ENCODE peak calls at places on chromosomes 3 and 15, in ten cellular contexts. E is neuronal stem cell; H is CD8-positive, alpha-beta T cell; C is SK-N-SH; K is fibroblast of lung; W is kidney; F is ovary; X is heart left ventricle; V is body of pancreas; L is breast epithelium. U is an unnamed sample. For H3K4me1, the result is how much of the 10 kb centered on the place peaks cover.

GRCh38 chr3:185998136-185998535 is 60.3 kb upstream of the TRA2B start:
- DNase-seq in H (no peak), W (no peak), V (no peak), F (no peak), K (no peak), L (no peak), C (no peak), X (no peak), E (no peak), U (no peak)

GRCh38 chr3:152241142-152242067 is 27.3 kb upstream of the MBNL1 start:
- DNase-seq in F (no peak), V (no peak), K (no peak), L (no peak), H (no peak), C (no peak), E (no peak), W (no peak), X (no peak), U (no peak)

GRCh38 chr15:91852741-91853500 is 587 bp upstream of the SLCO3A1 start:
- DNase-seq in H (peak), L (peak), E (peak), X (peak), V (peak), K (peak), C (peak), W (peak), F (peak), U (peak)

GRCh38 chr3:48065035-48065434 is 48.8 kb upstream of the MAP4 start:
- DNase-seq in L (no peak), C (no peak), K (no peak), X (no peak), W (no peak), V (no peak), H (no peak), F (no peak), E (no peak), U (no peak)

GRCh38 chr3:174417568-174417967 is 441.6 kb upstream of the NAALADL2 start:
- DNase-seq in H (no peak), C (no peak), L (no peak), W (no peak), F (no peak), E (no peak), X (no peak), K (no peak), V (no peak), U (no peak)

GRCh38 chr15:78070049-78070698 is 7.3 kb downstream of the TBC1D2B start:
- DNase-seq in E (no peak), F (no peak), V (no peak), W (no peak), K (no peak), H (no peak), L (no peak), C (no peak), X (no peak), U (no peak)

GRCh38 chr15:48794697-48795134 is 16.2 kb downstream of the CEP152 start:
- DNase-seq in W (no peak), X (no peak), C (no peak), V (no peak), F (no peak), K (no peak), H (no peak), L (no peak), E (no peak), U (no peak)

GRCh38 chr3:64176461-64176996 is 48.7 kb downstream of the PRICKLE2 start:
- DNase-seq in X (no peak), K (no peak), E (no peak), W (no peak), V (no peak), H (no peak), L (no peak), C (no peak), F (no peak), U (no peak)

GRCh38 chr3:71356272-71356671 is 227.3 kb downstream of the FOXP1 start:
- DNase-seq in E (no peak), W (no peak), L (no peak), C (no peak), F (no peak), H (no peak), X (no peak), K (no peak), V (no peak), U (no peak)

GRCh38 chr15:21261965-21262850 is 178.1 kb downstream of the POTEB3 start:
- DNase-seq in K (no peak), W (peak), F (peak), L (no peak), C (peak), H (no peak), X (peak), V (peak), E (no peak), U (no peak)

GRCh38 chr3:45994661-45995369 is 809 bp downstream of the FYCO1 start:
- DNase-seq in X (no peak), W (no peak), K (no peak), L (no peak), V (peak), H (peak), C (peak), E (no peak), F (no peak), U (no peak)

DNA sequence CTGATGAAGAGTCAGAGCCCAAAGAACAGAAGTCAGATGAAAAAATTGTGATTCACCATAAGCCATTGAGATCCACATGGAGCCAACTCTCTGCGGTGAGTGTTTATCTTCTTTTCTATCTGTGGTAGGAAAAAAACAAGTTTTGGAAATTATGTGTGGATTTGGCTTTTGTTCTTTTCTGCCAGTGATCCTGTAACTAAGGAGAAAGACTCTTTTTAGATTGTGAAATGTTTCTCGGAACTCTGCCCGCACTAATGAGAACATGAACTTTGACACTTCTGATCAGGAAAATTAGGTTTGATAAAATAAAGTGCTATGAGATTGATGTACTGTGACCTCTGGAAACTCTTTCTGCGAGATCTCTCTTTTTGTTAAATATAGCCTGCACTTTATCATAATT is 8.4 kb downstream of the ARHGEF26 start:
- DNase-seq in L (no peak), H (no peak), C (no peak), W (no peak), E (no peak), V (no peak), K (peak), F (no peak), X (no peak), U (no peak)
- H3K27ac ChIP-seq in L (no peak), H (no peak), C (no peak), W (no peak), E (no peak), V (no peak), K (no peak), F (no peak), X (no peak), U (no peak)

GRCh38 chr3:20046556-20046955 is 6.3 kb downstream of the KAT2B start:
- DNase-seq in C (no peak), H (no peak), V (no peak), K (no peak), W (no peak), L (no peak), F (no peak), E (no peak), X (no peak), U (no peak)

GRCh38 chr3:20049275-20049674 is 9.0 kb downstream of the KAT2B start:
- DNase-seq in E (no peak), V (no peak), C (no peak), H (no peak), K (no peak), X (no peak), L (no peak), F (no peak), W (no peak), U (no peak)

GRCh38 chr3:20047341-20047779 is 7.1 kb downstream of the KAT2B start:
- DNase-seq in K (no peak), C (no peak), F (no peak), E (no peak), X (no peak), H (no peak), V (no peak), W (no peak), L (no peak), U (no peak)

GRCh38 chr3:20051123-20051806 is 11.0 kb downstream of the KAT2B start:
- DNase-seq in F (no peak), V (no peak), K (no peak), E (no peak), W (no peak), H (no peak), C (no peak), X (no peak), L (no peak), U (no peak)

DNA sequence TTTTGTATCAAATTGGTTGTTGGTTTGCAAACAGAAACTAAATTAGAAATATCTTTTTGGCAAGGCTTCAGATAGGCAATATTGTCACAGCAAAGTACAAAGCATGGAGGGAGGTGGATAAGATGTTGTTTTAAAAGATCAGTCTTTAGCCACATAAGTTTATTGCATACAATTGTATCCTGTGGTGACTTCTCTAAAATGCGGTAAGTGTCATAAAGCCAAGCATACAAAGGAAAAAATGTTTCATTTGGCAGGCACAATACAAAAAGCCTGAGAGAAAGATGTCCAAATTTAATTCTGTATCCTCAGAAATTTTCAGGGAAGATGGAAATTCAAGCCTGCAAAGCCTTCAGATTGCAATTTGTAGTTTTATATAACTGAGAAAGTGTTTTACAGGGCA is 7.7 kb downstream of the KAT2B start:
- DNase-seq in E (no peak), W (no peak), K (no peak), X (no peak), C (no peak), F (no peak), V (no peak), H (no peak), L (no peak), U (no peak)
- H3K4me1 ChIP-seq in E (under half), W (under half), K (under half), X (under half), C (under half), F (under half), V (under half), H (under half), L (under half), U (under half)

GRCh38 chr3:143608966-143609365 is 239.3 kb downstream of the SLC9A9 start:
- DNase-seq in X (no peak), H (no peak), L (no peak), W (no peak), F (no peak), E (no peak), K (peak), C (no peak), V (no peak), U (no peak)
- H3K27ac ChIP-seq in X (no peak), H (no peak), L (no peak), W (no peak), F (no peak), E (no peak), K (no peak), C (no peak), V (no peak), U (no peak)

DNA sequence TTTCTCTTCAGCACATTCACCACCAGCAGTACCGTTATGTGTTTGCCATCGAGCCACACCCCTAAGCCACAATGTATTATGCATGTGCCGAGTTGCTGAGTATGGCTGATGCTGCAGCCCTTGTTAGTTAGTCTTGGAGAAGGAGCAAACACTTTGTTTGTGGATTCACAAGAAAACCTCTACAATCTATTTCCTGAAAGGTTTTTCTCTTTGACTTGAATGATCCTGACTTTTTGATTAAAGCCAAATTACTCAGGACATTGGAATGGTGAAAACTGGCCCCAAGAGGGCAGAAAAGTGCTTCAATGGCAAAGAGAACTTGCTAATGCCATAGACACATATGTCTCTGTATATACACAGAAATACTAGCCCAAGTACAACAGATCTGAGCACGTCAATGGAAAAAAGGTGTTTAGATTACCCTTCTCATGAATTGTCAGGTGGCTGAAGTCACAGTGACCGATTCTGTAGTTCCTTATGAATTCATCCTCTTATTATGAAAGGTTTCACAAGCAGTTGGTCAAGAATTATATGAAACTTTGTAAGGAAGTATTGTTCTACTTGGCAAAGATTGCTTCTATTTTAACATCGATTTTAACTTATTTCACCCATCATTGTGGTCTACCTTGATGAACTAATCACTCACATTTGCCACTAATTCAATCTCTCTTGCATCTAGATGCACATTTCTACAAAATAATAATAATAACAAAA is 103.0 kb downstream of the P3H2 start:
- DNase-seq in K (peak), X (no peak), W (no peak), E (no peak), C (peak), L (no peak), F (peak), H (no peak), V (peak), U (no peak)
- H3K4me1 ChIP-seq in K (under half), X (under half), W (under half), E (under half), C (under half), L (under half), F (under half), H (under half), V (under half), U (under half)

GRCh38 chr3:149198611-149199010 is 23.0 kb downstream of the CP start:
- DNase-seq in K (no peak), F (no peak), L (no peak), E (peak), H (no peak), X (no peak), V (no peak), C (no peak), W (no peak), U (no peak)
- H3K27ac ChIP-seq in K (no peak), F (no peak), L (no peak), E (peak), H (no peak), X (no peak), V (no peak), C (no peak), W (no peak), U (no peak)

GRCh38 chr15:67110958-67111864 is 45.8 kb downstream of the SMAD3 start:
- DNase-seq in X (peak), W (no peak), H (no peak), E (no peak), C (no peak), L (no peak), V (no peak), K (no peak), F (no peak), U (no peak)
- H3K4me1 ChIP-seq in X (under half), W (under half), H (half or more), E (under half), C (under half), L (under half), V (half or more), K (half or more), F (under half), U (under half)

DNA sequence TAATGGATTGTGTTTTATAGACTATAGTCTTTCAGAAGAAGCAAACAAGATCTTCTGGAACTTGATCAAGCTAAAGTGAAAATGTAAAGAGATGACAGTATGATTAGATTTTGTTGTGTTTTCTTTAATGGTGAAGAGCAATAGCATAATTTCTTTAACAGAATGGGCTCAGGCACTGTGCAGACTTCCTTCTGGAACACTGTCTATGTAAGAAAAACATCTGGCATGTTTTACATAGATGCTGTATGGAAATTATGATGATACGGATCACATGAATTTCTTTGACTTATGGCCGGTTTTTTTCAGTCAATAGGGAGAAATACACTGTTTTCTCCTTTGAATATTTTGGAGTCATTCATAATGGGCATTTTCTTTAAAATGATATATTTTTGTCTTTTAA is 42.6 kb downstream of the PHLDB2 start:
- DNase-seq in H (no peak), K (peak), C (peak), V (no peak), L (no peak), X (no peak), W (no peak), F (no peak), E (no peak), U (no peak)
- H3K27ac ChIP-seq in H (no peak), K (no peak), C (peak), V (no peak), L (no peak), X (peak), W (no peak), F (no peak), E (no peak), U (no peak)